ENCODE peak calls at places on chromosomes 3 and 15, in four cellular contexts. One of them, this sample, is unnamed.

GRCh38 chr3:28376424-28376823 is 27.8 kb upstream of the AZI2 start:
- DNase-seq in neural crest cell: no peak
- DNase-seq in left lung: no peak
- DNase-seq in H9: no peak
- DNase-seq in this sample: no peak

GRCh38 chr3:42600958-42601675 is 631 bp downstream of the NKTR start:
- DNase-seq in neural crest cell: no peak
- DNase-seq in H9: peak
- DNase-seq in left lung: no peak
- DNase-seq in this sample: peak

GRCh38 chr3:48555231-48555948 is 1.2 kb downstream of the PFKFB4 start:
- DNase-seq in neural crest cell: no peak
- DNase-seq in left lung: peak
- DNase-seq in H9: no peak
- DNase-seq in this sample: no peak

GRCh38 chr15:48176097-48176496 is 2.0 kb downstream of the MYEF2 start:
- DNase-seq in neural crest cell: no peak
- DNase-seq in H9: no peak
- DNase-seq in left lung: no peak
- DNase-seq in this sample: no peak

GRCh38 chr3:58161435-58162398 is 49.1 kb downstream of the DNASE1L3 start:
- DNase-seq in left lung: no peak
- DNase-seq in neural crest cell: no peak
- DNase-seq in H9: no peak
- DNase-seq in this sample: peak

GRCh38 chr3:14520149-14520548 is 20.0 kb downstream of the GRIP2 start:
- DNase-seq in neural crest cell: no peak
- DNase-seq in H9: peak
- DNase-seq in left lung: no peak
- DNase-seq in this sample: no peak

GRCh38 chr3:50573566-50574279 is 4.4 kb downstream of the HEMK1 start:
- DNase-seq in H9: no peak
- DNase-seq in neural crest cell: no peak
- DNase-seq in left lung: no peak
- DNase-seq in this sample: no peak

GRCh38 chr15:75229191-75230015 is 27.7 kb downstream of the C15orf39 start:
- DNase-seq in neural crest cell: no peak
- DNase-seq in left lung: no peak
- DNase-seq in H9: no peak
- DNase-seq in this sample: no peak

GRCh38 chr15:60477991-60478632 is 830 bp downstream of the ICE2 start:
- DNase-seq in left lung: no peak
- DNase-seq in H9: no peak
- DNase-seq in neural crest cell: no peak
- DNase-seq in this sample: no peak

GRCh38 chr15:78570710-78571109 is 5.4 kb downstream of the CHRNA5 start:
- DNase-seq in neural crest cell: no peak
- DNase-seq in left lung: no peak
- DNase-seq in H9: no peak
- DNase-seq in this sample: no peak

GRCh38 chr15:63114465-63114864 is 7.2 kb upstream of the LACTB start:
- DNase-seq in H9: no peak
- DNase-seq in neural crest cell: no peak
- DNase-seq in left lung: no peak
- DNase-seq in this sample: no peak

GRCh38 chr3:53161345-53161819 is 373 bp downstream of the PRKCD start:
- DNase-seq in H9: no peak
- DNase-seq in neural crest cell: no peak
- DNase-seq in left lung: peak
- DNase-seq in this sample: no peak

GRCh38 chr3:41933154-41933676 is 28.7 kb downstream of the ULK4 start:
- DNase-seq in left lung: no peak
- DNase-seq in H9: no peak
- DNase-seq in neural crest cell: no peak
- DNase-seq in this sample: no peak

GRCh38 chr3:179613807-179614206 is 9.2 kb downstream of the NDUFB5 start:
- DNase-seq in left lung: no peak
- DNase-seq in H9: no peak
- DNase-seq in neural crest cell: no peak
- DNase-seq in this sample: no peak

GRCh38 chr3:138463724-138464489 is 29.5 kb downstream of the ESYT3 start:
- DNase-seq in left lung: no peak
- DNase-seq in H9: no peak
- DNase-seq in neural crest cell: no peak
- DNase-seq in this sample: no peak

GRCh38 chr3:119582178-119582577 is 2.9 kb downstream of the ADPRH start:
- DNase-seq in neural crest cell: no peak
- DNase-seq in H9: no peak
- DNase-seq in left lung: no peak
- DNase-seq in this sample: no peak

GRCh38 chr15:83362706-83363105 is 78.2 kb upstream of the BNC1 start:
- DNase-seq in neural crest cell: no peak
- DNase-seq in left lung: no peak
- DNase-seq in H9: no peak
- DNase-seq in this sample: no peak

GRCh38 chr15:29050870-29051269 is 165.1 kb downstream of the APBA2 start:
- DNase-seq in H9: no peak
- DNase-seq in left lung: no peak
- DNase-seq in neural crest cell: no peak
- DNase-seq in this sample: no peak

GRCh38 chr15:72170691-72171090 is 26.9 kb downstream of the GRAMD2A start:
- DNase-seq in left lung: no peak
- DNase-seq in H9: no peak
- DNase-seq in neural crest cell: no peak
- DNase-seq in this sample: no peak

GRCh38 chr15:89556413-89557262 is 18.6 kb upstream of the TICRR start:
- DNase-seq in neural crest cell: peak
- DNase-seq in H9: peak
- DNase-seq in left lung: no peak
- DNase-seq in this sample: no peak

GRCh38 chr3:113516115-113516505 is 1.2 kb upstream of the SPICE1 start:
- DNase-seq in neural crest cell: no peak
- DNase-seq in H9: no peak
- DNase-seq in left lung: no peak
- DNase-seq in this sample: no peak

GRCh38 chr3:38538773-38539353 is 42.7 kb downstream of the EXOG start:
- DNase-seq in H9: no peak
- DNase-seq in left lung: no peak
- DNase-seq in neural crest cell: no peak
- DNase-seq in this sample: no peak

GRCh38 chr3:60142009-60142408 is 1092.2 kb upstream of the CFAP20DC start:
- DNase-seq in H9: no peak
- DNase-seq in left lung: no peak
- DNase-seq in neural crest cell: no peak
- DNase-seq in this sample: no peak

GRCh38 chr3:64049832-64050231 is 26.5 kb upstream of the PSMD6 start:
- DNase-seq in H9: peak
- DNase-seq in neural crest cell: no peak
- DNase-seq in left lung: no peak
- DNase-seq in this sample: no peak

DNA sequence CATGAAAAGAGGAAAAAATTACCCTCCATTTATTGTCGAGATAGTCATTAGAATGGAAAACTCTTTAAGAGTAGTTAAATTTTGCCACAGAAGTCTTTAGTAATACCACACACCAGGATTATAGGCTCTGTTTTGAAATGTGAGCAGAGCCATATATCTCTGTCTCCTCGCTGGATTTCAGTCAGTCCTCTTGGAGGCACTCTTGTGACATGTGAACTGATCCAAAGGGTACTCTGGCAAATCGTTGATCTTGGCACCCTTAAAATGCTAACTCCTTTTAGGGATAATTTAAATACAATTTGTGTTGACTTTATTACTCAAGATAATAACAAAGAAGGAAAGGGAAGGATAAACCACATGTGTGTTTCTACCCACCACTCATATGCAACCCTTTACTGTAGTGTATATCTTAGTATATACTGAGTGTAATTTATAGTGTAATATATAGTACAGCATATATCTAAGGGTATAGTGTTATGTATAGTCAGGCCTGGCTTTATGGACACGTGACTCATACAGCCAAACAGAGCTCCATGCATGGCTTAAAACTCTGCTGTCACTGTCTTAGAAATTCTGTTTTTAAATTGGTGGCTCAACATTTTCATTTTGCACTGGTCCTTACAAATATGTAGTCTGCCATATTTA is 12.3 kb upstream of the KPNA4 start:
- DNase-seq in left lung: no peak
- DNase-seq in H9: no peak
- DNase-seq in neural crest cell: no peak
- DNase-seq in this sample: no peak
- TF ChIP-seq CTCF in left lung: no peak
- TF ChIP-seq CTCF in H9: peak
- TF ChIP-seq CTCF in neural crest cell: no peak
- TF ChIP-seq CTCF in this sample: no peak

GRCh38 chr3:11155341-11156025 is 1.2 kb downstream of the HRH1 start:
- DNase-seq in neural crest cell: peak
- DNase-seq in H9: peak
- DNase-seq in left lung: peak
- DNase-seq in this sample: peak
- TF ChIP-seq CTCF in neural crest cell: peak
- TF ChIP-seq CTCF in H9: peak
- TF ChIP-seq CTCF in left lung: peak
- TF ChIP-seq CTCF in this sample: no peak

GRCh38 chr3:54781728-54782127 is 146.1 kb downstream of the LRTM1 start:
- DNase-seq in neural crest cell: no peak
- DNase-seq in left lung: no peak
- DNase-seq in H9: no peak
- DNase-seq in this sample: no peak
- TF ChIP-seq CTCF in neural crest cell: no peak
- TF ChIP-seq CTCF in left lung: no peak
- TF ChIP-seq CTCF in H9: peak
- TF ChIP-seq CTCF in this sample: no peak

GRCh38 chr3:61946925-61947324 is 385.6 kb downstream of the PTPRG start:
- DNase-seq in H9: no peak
- DNase-seq in left lung: no peak
- DNase-seq in neural crest cell: no peak
- DNase-seq in this sample: no peak
- TF ChIP-seq CTCF in H9: no peak
- TF ChIP-seq CTCF in left lung: no peak
- TF ChIP-seq CTCF in neural crest cell: no peak
- TF ChIP-seq CTCF in this sample: no peak